ENCODE peak calls at places on chromosomes 6 and 20, in six cellular contexts. L, C, M, I, R and Q are unnamed samples.

GRCh38 chr6:55901765-55902164 is 26.4 kb upstream of the BMP5 start:
- DNase-seq in L (no peak), C (no peak), M (no peak), I (no peak), R (no peak), Q (no peak)

GRCh38 chr6:107822154-107823046 is 1.7 kb downstream of the SCML4 start:
- DNase-seq in L (no peak), C (no peak), M (no peak), I (peak; percentile 34), R (no peak), Q (no peak)

GRCh38 chr6:109082178-109082577 is 12.5 kb downstream of the SESN1 start:
- DNase-seq in L (no peak), C (peak; percentile 81), M (no peak), I (no peak), R (no peak), Q (no peak)

GRCh38 chr6:167827062-167827587 is 414 bp downstream of the AFDN start:
- DNase-seq in L (no peak), C (peak; percentile 72), M (no peak), I (no peak), R (no peak), Q (no peak)

GRCh38 chr6:26570027-26570809 is 26.5 kb upstream of the ABT1 start:
- DNase-seq in L (no peak), C (no peak), M (no peak), I (no peak), R (no peak), Q (no peak)

GRCh38 chr6:56579155-56579851 is 63.4 kb downstream of the DST start:
- DNase-seq in L (no peak), C (peak; percentile 41), M (no peak), I (no peak), R (no peak), Q (no peak)

GRCh38 chr20:13784271-13784892 is 337 bp downstream of the ESF1 start:
- DNase-seq in L (peak; percentile 33), C (peak; percentile 25), M (no peak), I (no peak), R (no peak), Q (no peak)

GRCh38 chr6:135088818-135089809 is 34.5 kb upstream of the HBS1L start:
- DNase-seq in L (no peak), C (peak; percentile 71), M (no peak), I (no peak), R (no peak), Q (no peak)

GRCh38 chr20:3334156-3334943 is 73.1 kb downstream of the DNAAF9 start:
- DNase-seq in L (no peak), C (no peak), M (no peak), I (no peak), R (no peak), Q (no peak)

GRCh38 chr6:53979468-53980067 is 131.7 kb upstream of the MLIP start:
- DNase-seq in L (no peak), C (peak; percentile 58), M (peak; percentile 41), I (no peak), R (no peak), Q (no peak)

GRCh38 chr20:51002633-51003032 is 20.3 kb downstream of the KCNG1 start:
- DNase-seq in L (no peak), C (no peak), M (no peak), I (no peak), R (no peak), Q (no peak)

GRCh38 chr6:22062807-22063408 is 233.9 kb downstream of the PRL start:
- DNase-seq in L (peak; percentile 60), C (no peak), M (no peak), I (no peak), R (no peak), Q (peak; percentile 44)

GRCh38 chr6:137498488-137499219 is 4.5 kb upstream of the OLIG3 start:
- DNase-seq in L (no peak), C (no peak), M (no peak), I (no peak), R (no peak), Q (no peak)

GRCh38 chr20:38460040-38460623 is 12.5 kb upstream of the RALGAPB start:
- DNase-seq in L (no peak), C (peak; percentile 60), M (no peak), I (no peak), R (peak; percentile 50), Q (no peak)

GRCh38 chr20:15603501-15603900 is 969.7 kb downstream of the KIF16B start:
- DNase-seq in L (no peak), C (no peak), M (no peak), I (no peak), R (no peak), Q (no peak)

GRCh38 chr6:144873653-144874378 is 588.7 kb downstream of the UTRN start:
- DNase-seq in L (no peak), C (no peak), M (no peak), I (no peak), R (no peak), Q (no peak)

GRCh38 chr20:32556312-32557184 is 28.6 kb downstream of the NOL4L start:
- DNase-seq in L (no peak), C (no peak), M (no peak), I (no peak), R (no peak), Q (no peak)

GRCh38 chr6:18242062-18242851 is 22.1 kb downstream of the DEK start:
- DNase-seq in L (no peak), C (peak; percentile 92), M (no peak), I (no peak), R (no peak), Q (no peak)

GRCh38 chr6:13355043-13355945 is 27.0 kb upstream of the TBC1D7 start:
- DNase-seq in L (no peak), C (peak; percentile 96), M (no peak), I (no peak), R (peak; percentile 30), Q (no peak)

GRCh38 chr20:62636446-62636845 is 5.9 kb upstream of the SLCO4A1 start:
- DNase-seq in L (no peak), C (no peak), M (no peak), I (no peak), R (no peak), Q (no peak)

GRCh38 chr6:122491915-122492537 is 20.4 kb upstream of the SERINC1 start:
- DNase-seq in L (peak; percentile 55), C (peak; percentile 81), M (peak; percentile 53), I (peak; percentile 54), R (peak; percentile 47), Q (peak; percentile 78)

GRCh38 chr6:101711518-101711917 is 318.0 kb downstream of the GRIK2 start:
- DNase-seq in L (no peak), C (no peak), M (no peak), I (no peak), R (no peak), Q (no peak)

GRCh38 chr6:136066005-136066404 is 184.1 kb downstream of the MTFR2 start:
- DNase-seq in L (no peak), C (peak; percentile 37), M (no peak), I (no peak), R (no peak), Q (no peak)

GRCh38 chr6:73041051-73041450 is 184.2 kb downstream of the KHDC1L start:
- DNase-seq in L (no peak), C (peak; percentile 36), M (no peak), I (no peak), R (no peak), Q (no peak)

GRCh38 chr6:13241364-13241763 is 87.0 kb downstream of the TBC1D7 start:
- DNase-seq in L (no peak), C (no peak), M (no peak), I (no peak), R (no peak), Q (no peak)

GRCh38 chr20:8335796-8336195 is 203.7 kb downstream of the PLCB1 start:
- DNase-seq in L (no peak), C (no peak), M (no peak), I (no peak), R (no peak), Q (no peak)

GRCh38 chr6:105215506-105215905 is 35.7 kb upstream of the POPDC3 start:
- DNase-seq in L (no peak), C (no peak), M (no peak), I (no peak), R (no peak), Q (no peak)

DNA sequence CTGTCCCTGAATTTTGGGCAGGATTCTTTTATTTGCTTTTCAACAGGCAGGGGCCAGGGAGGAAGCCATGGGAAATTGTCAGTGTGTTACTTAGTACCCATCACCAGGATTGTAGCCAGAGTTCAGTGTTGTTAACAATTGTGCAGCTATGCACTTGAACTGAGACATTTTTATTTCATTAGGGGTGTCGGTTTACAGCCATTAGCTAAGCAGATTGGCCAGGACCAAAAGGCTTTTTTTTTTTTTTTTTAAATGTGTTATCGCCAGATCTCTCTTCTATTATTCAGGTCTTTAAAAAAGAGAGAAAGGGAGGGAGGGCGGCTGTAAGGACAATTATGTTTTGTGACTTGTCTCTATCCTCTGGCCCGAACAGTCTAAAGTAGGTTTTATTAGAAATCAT is 109.1 kb upstream of the EYA4 start:
- DNase-seq in L (no peak), C (no peak), M (no peak), I (no peak), R (peak; percentile 8), Q (no peak)
- H3K4me1 ChIP-seq in L (no peaks in the 10 kb centered on the region), C (peaks cover 7% of the 10 kb centered on the region), M (peaks cover 15% of the 10 kb centered on the region), I (no peaks in the 10 kb centered on the region), R (no peaks in the 10 kb centered on the region), Q (peaks cover 1% of the 10 kb centered on the region)

GRCh38 chr20:53448426-53448825 is 145.2 kb downstream of the ZNF217 start:
- DNase-seq in L (no peak), C (no peak), M (no peak), I (no peak), R (no peak), Q (no peak)
- H3K4me1 ChIP-seq in L (no peaks in the 10 kb centered on the region), C (no peaks in the 10 kb centered on the region), M (peaks cover 11% of the 10 kb centered on the region), I (no peaks in the 10 kb centered on the region), R (no peaks in the 10 kb centered on the region), Q (no peaks in the 10 kb centered on the region)

DNA sequence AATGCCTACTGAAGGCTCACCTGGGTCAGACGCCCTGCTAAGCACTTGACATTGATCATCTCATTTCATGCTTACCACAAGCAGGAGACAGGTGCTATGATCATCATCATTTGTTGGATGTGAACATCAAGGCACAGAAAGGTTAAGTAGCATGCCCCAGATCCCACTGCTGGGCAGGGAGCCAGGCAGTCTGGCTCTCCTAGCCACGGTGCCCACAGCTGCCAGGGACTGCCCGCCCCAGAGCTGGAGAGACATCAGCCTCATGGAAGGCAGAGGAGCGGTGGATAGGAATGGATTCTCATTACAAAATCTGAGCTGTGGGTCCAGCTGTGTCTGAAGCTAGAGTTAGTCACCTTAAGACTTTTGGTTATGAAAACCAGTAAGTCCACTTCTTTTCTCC is 3.6 kb downstream of the SULF2 start:
- DNase-seq in L (no peak), C (no peak), M (no peak), I (no peak), R (no peak), Q (no peak)
- H3K4me1 ChIP-seq in L (peaks cover 25% of the 10 kb centered on the region), C (peaks cover 3% of the 10 kb centered on the region), M (peaks cover 15% of the 10 kb centered on the region), I (no peaks in the 10 kb centered on the region), R (peaks cover 9% of the 10 kb centered on the region), Q (no peaks in the 10 kb centered on the region)

GRCh38 chr6:110178626-110179405 is 654 bp downstream of the WASF1 start:
- DNase-seq in L (peak; percentile 37), C (peak; percentile 82), M (peak; percentile 59), I (peak; percentile 70), R (peak; percentile 42), Q (peak; percentile 84)

GRCh38 chr6:110183292-110183691 is 3.1 kb downstream of the CDC40 start:
- DNase-seq in L (no peak), C (no peak), M (no peak), I (no peak), R (no peak), Q (no peak)

GRCh38 chr6:110179406-110180227 is at the start of gene WASF1:
- DNase-seq in L (peak; percentile 95), C (peak; percentile 98), M (peak; percentile 99), I (peak; percentile 82), R (peak; percentile 94), Q (peak; percentile 96)

GRCh38 chr6:110180228-110181008 is at the start of gene CDC40:
- DNase-seq in L (peak; percentile 71), C (peak; percentile 78), M (no peak), I (peak; percentile 46), R (peak; percentile 56), Q (peak; percentile 71)

GRCh38 chr6:110181131-110182027 is 1.2 kb downstream of the CDC40 start:
- DNase-seq in L (no peak), C (peak; percentile 58), M (no peak), I (no peak), R (no peak), Q (no peak)
- H3K4me1 ChIP-seq in L (peaks cover 48% of the 10 kb centered on the region), C (peaks cover 46% of the 10 kb centered on the region), M (peaks cover 14% of the 10 kb centered on the region), I (peaks cover 37% of the 10 kb centered on the region), R (peaks cover 6% of the 10 kb centered on the region), Q (peaks cover 1% of the 10 kb centered on the region)